ENCODE peak calls at places on chromosome 15, in four cellular contexts. One of them, this sample, is unnamed.

GRCh38 chr15:95162967-95163531 is 931.7 kb downstream of the MCTP2 start:
- DNase-seq in AG04450: peak; percentile 51
- DNase-seq in breast epithelium: no peak
- DNase-seq in astrocyte of the spinal cord: peak; percentile 91
- DNase-seq in this sample: no peak

GRCh38 chr15:63893866-63894661 is 60.3 kb upstream of the HERC1 start:
- DNase-seq in breast epithelium: no peak
- DNase-seq in astrocyte of the spinal cord: no peak
- DNase-seq in AG04450: no peak
- DNase-seq in this sample: no peak

GRCh38 chr15:96345560-96346389 is 15.3 kb downstream of the NR2F2 start:
- DNase-seq in astrocyte of the spinal cord: peak; percentile 84
- DNase-seq in breast epithelium: no peak
- DNase-seq in AG04450: no peak
- DNase-seq in this sample: no peak

GRCh38 chr15:81859737-81860516 is 185.9 kb downstream of the MEX3B start:
- DNase-seq in AG04450: no peak
- DNase-seq in breast epithelium: peak; percentile 32
- DNase-seq in astrocyte of the spinal cord: no peak
- DNase-seq in this sample: no peak

GRCh38 chr15:37020852-37021251 is 79.5 kb downstream of the MEIS2 start:
- DNase-seq in breast epithelium: no peak
- DNase-seq in astrocyte of the spinal cord: no peak
- DNase-seq in AG04450: no peak
- DNase-seq in this sample: no peak

GRCh38 chr15:90087454-90088154 is 14.7 kb downstream of the IDH2 start:
- DNase-seq in breast epithelium: no peak
- DNase-seq in AG04450: no peak
- DNase-seq in astrocyte of the spinal cord: no peak
- DNase-seq in this sample: no peak

GRCh38 chr15:54605556-54605955 is 591.2 kb downstream of the RSL24D1 start:
- DNase-seq in breast epithelium: no peak
- DNase-seq in astrocyte of the spinal cord: no peak
- DNase-seq in AG04450: no peak
- DNase-seq in this sample: no peak

GRCh38 chr15:90394074-90394473 is 6.0 kb downstream of the IQGAP1 start:
- DNase-seq in astrocyte of the spinal cord: no peak
- DNase-seq in AG04450: no peak
- DNase-seq in breast epithelium: no peak
- DNase-seq in this sample: no peak

GRCh38 chr15:71096676-71097075 is 18.6 kb upstream of the THSD4 start:
- DNase-seq in AG04450: no peak
- DNase-seq in breast epithelium: no peak
- DNase-seq in astrocyte of the spinal cord: no peak
- DNase-seq in this sample: no peak

GRCh38 chr15:65300924-65301441 is 3.5 kb upstream of the RNU5B-1 start:
- DNase-seq in AG04450: no peak
- DNase-seq in breast epithelium: no peak
- DNase-seq in astrocyte of the spinal cord: no peak
- DNase-seq in this sample: no peak

GRCh38 chr15:41780266-41780665 is 6.0 kb downstream of the MAPKBP1 start:
- DNase-seq in breast epithelium: no peak
- DNase-seq in AG04450: peak; percentile 54
- DNase-seq in astrocyte of the spinal cord: no peak
- DNase-seq in this sample: no peak

GRCh38 chr15:24971772-24972171 is 17.0 kb downstream of the SNRPN start:
- DNase-seq in AG04450: no peak
- DNase-seq in breast epithelium: no peak
- DNase-seq in astrocyte of the spinal cord: no peak
- DNase-seq in this sample: no peak

GRCh38 chr15:75776075-75776443 is 63.4 kb upstream of the CSPG4 start:
- DNase-seq in AG04450: no peak
- DNase-seq in astrocyte of the spinal cord: peak; percentile 53
- DNase-seq in breast epithelium: no peak
- DNase-seq in this sample: no peak

GRCh38 chr15:28912422-28912821 is 26.6 kb downstream of the APBA2 start:
- DNase-seq in breast epithelium: no peak
- DNase-seq in AG04450: no peak
- DNase-seq in astrocyte of the spinal cord: no peak
- DNase-seq in this sample: no peak

GRCh38 chr15:88834211-88834812 is 31.1 kb downstream of the ACAN start:
- DNase-seq in breast epithelium: no peak
- DNase-seq in astrocyte of the spinal cord: peak; percentile 16
- DNase-seq in AG04450: no peak
- DNase-seq in this sample: no peak

GRCh38 chr15:25739687-25740121 is 123.4 kb downstream of the ATP10A start:
- DNase-seq in AG04450: peak; percentile 18
- DNase-seq in astrocyte of the spinal cord: peak; percentile 49
- DNase-seq in breast epithelium: no peak
- DNase-seq in this sample: no peak

GRCh38 chr15:38354321-38354929 is 99.5 kb upstream of the FAM98B start:
- DNase-seq in breast epithelium: peak; percentile 52
- DNase-seq in astrocyte of the spinal cord: peak; percentile 81
- DNase-seq in AG04450: peak; percentile 37
- DNase-seq in this sample: no peak

GRCh38 chr15:79349526-79349925 is 38.6 kb downstream of the TMED3 start:
- DNase-seq in AG04450: no peak
- DNase-seq in breast epithelium: no peak
- DNase-seq in astrocyte of the spinal cord: no peak
- DNase-seq in this sample: no peak

GRCh38 chr15:38688761-38689160 is 124.1 kb upstream of the RASGRP1 start:
- DNase-seq in breast epithelium: no peak
- DNase-seq in AG04450: no peak
- DNase-seq in astrocyte of the spinal cord: no peak
- DNase-seq in this sample: no peak

GRCh38 chr15:40746916-40747418 is 8.1 kb downstream of the RMDN3 start:
- DNase-seq in breast epithelium: no peak
- DNase-seq in astrocyte of the spinal cord: no peak
- DNase-seq in AG04450: no peak
- DNase-seq in this sample: no peak

GRCh38 chr15:77064118-77064517 is 6.8 kb downstream of the TSPAN3 start:
- DNase-seq in AG04450: no peak
- DNase-seq in breast epithelium: no peak
- DNase-seq in astrocyte of the spinal cord: no peak
- DNase-seq in this sample: no peak

GRCh38 chr15:41661078-41661528 is 898 bp downstream of the MGA start:
- DNase-seq in astrocyte of the spinal cord: no peak
- DNase-seq in breast epithelium: no peak
- DNase-seq in AG04450: no peak
- DNase-seq in this sample: no peak

DNA sequence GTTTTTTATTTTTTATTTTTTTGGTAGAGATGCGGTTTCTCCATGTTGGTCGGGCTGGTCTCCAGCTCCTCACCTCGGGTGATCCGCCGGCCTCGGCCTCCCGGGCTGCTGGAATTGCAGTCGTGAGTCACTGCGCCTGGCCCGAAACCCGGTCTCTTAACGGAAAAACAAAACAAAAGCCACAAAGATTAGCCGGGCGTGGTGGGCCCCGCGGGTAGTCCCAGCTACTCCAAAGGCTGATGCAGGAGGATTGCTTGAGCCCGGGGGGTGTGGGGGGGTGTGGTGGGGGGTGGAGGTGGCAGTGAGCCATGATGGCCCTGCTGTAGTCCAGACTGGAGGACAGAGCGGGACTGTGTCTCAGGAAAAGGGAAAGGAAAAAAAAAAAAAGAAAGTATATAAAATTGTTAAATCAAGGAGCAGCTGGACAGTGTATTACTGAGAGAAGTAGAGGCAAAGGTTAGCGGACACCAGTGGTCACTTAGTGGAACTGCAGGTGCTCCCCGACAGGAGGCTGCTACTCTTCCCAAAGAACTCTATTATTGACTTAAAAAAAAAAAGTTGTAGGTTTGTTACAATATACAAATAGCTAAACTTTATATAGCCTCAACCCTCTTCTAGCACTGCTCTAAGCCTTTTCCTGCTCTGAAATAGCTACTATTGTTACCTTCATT is 30.3 kb upstream of the TUBGCP5 start:
- DNase-seq in astrocyte of the spinal cord: no peak
- DNase-seq in AG04450: no peak
- DNase-seq in breast epithelium: no peak
- DNase-seq in this sample: no peak
- TF ChIP-seq CTCF in astrocyte of the spinal cord: no peak
- TF ChIP-seq CTCF in AG04450: no peak
- TF ChIP-seq CTCF in breast epithelium: no peak
- TF ChIP-seq CTCF in this sample: peak; percentile 58

GRCh38 chr15:68818088-68818670 is 2.5 kb downstream of the ANP32A start:
- DNase-seq in AG04450: no peak
- DNase-seq in astrocyte of the spinal cord: peak; percentile 73
- DNase-seq in breast epithelium: peak; percentile 66
- DNase-seq in this sample: peak; percentile 80
- TF ChIP-seq CTCF in AG04450: no peak
- TF ChIP-seq CTCF in astrocyte of the spinal cord: no peak
- TF ChIP-seq CTCF in breast epithelium: no peak
- TF ChIP-seq CTCF in this sample: peak; percentile 55

GRCh38 chr15:92079647-92080255 is 226.2 kb downstream of the SLCO3A1 start:
- DNase-seq in AG04450: no peak
- DNase-seq in breast epithelium: no peak
- DNase-seq in astrocyte of the spinal cord: no peak
- DNase-seq in this sample: no peak
- TF ChIP-seq CTCF in AG04450: no peak
- TF ChIP-seq CTCF in breast epithelium: no peak
- TF ChIP-seq CTCF in astrocyte of the spinal cord: no peak
- TF ChIP-seq CTCF in this sample: no peak

GRCh38 chr15:67784856-67785430 is 40.4 kb upstream of the SKOR1 start:
- DNase-seq in astrocyte of the spinal cord: no peak
- DNase-seq in breast epithelium: no peak
- DNase-seq in AG04450: no peak
- DNase-seq in this sample: no peak

GRCh38 chr15:67782592-67782991 is 42.7 kb upstream of the SKOR1 start:
- DNase-seq in AG04450: no peak
- DNase-seq in astrocyte of the spinal cord: no peak
- DNase-seq in breast epithelium: no peak
- DNase-seq in this sample: no peak

GRCh38 chr15:67781907-67782559 is 43.3 kb upstream of the SKOR1 start:
- DNase-seq in AG04450: no peak
- DNase-seq in breast epithelium: no peak
- DNase-seq in astrocyte of the spinal cord: no peak
- DNase-seq in this sample: no peak

GRCh38 chr15:67784057-67784781 is 41.1 kb upstream of the SKOR1 start:
- DNase-seq in breast epithelium: no peak
- DNase-seq in AG04450: no peak
- DNase-seq in astrocyte of the spinal cord: no peak
- DNase-seq in this sample: no peak

DNA sequence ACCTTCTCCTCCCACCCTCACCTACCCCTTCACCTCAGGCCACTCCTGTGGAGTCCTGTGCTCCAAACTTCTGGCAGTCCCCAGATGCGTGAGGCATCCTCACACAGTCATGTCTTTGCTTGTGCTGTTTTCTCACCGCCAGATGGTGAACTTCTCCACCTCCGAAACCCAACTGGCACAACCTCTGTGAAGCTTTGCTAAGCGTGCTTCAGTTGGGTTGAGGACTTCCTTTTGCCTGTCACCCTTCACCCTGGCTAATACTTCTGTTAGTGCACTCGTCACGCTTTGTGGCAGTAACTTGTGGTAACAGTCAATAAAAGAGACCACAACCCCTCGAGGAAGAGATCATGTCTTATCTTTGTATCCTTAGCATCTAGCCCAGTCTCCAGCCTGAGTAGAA is 42.0 kb upstream of the SKOR1 start:
- DNase-seq in breast epithelium: no peak
- DNase-seq in astrocyte of the spinal cord: no peak
- DNase-seq in AG04450: no peak
- DNase-seq in this sample: no peak
- TF ChIP-seq CTCF in breast epithelium: no peak
- TF ChIP-seq CTCF in astrocyte of the spinal cord: no peak
- TF ChIP-seq CTCF in AG04450: no peak
- TF ChIP-seq CTCF in this sample: no peak

This sample was measured in type B pancreatic cell.